ENCODE peak calls at places on chromosome 5, in four cellular contexts. T is neural progenitor cell, A is IMR-90, U is suprapubic skin. J is an unnamed sample.

GRCh38 chr5:150114773-150115408 is 28.5 kb upstream of the CSF1R start:
- DNase-seq in T (peak), A (no peak), U (no peak), J (no peak)

GRCh38 chr5:107524111-107524510 is 146.6 kb downstream of the EFNA5 start:
- DNase-seq in T (no peak), A (no peak), U (no peak), J (peak)

GRCh38 chr5:10331341-10331796 is 22.1 kb upstream of the MARCHF6 start:
- DNase-seq in T (no peak), A (peak), U (no peak), J (no peak)

GRCh38 chr5:14871084-14871572 is 450 bp downstream of the ANKH start:
- DNase-seq in T (peak), A (no peak), U (peak), J (no peak)

GRCh38 chr5:10856646-10857332 is 95.8 kb upstream of the DAP start:
- DNase-seq in T (peak), A (peak), U (no peak), J (peak)

GRCh38 chr5:148849461-148849860 is 23.1 kb downstream of the ADRB2 start:
- DNase-seq in T (no peak), A (no peak), U (no peak), J (no peak)

GRCh38 chr5:73883646-73884045 is 257.6 kb downstream of the ARHGEF28 start:
- DNase-seq in T (no peak), A (no peak), U (no peak), J (no peak)

GRCh38 chr5:35012796-35013195 is 35.0 kb downstream of the AGXT2 start:
- DNase-seq in T (no peak), A (no peak), U (no peak), J (no peak)

DNA sequence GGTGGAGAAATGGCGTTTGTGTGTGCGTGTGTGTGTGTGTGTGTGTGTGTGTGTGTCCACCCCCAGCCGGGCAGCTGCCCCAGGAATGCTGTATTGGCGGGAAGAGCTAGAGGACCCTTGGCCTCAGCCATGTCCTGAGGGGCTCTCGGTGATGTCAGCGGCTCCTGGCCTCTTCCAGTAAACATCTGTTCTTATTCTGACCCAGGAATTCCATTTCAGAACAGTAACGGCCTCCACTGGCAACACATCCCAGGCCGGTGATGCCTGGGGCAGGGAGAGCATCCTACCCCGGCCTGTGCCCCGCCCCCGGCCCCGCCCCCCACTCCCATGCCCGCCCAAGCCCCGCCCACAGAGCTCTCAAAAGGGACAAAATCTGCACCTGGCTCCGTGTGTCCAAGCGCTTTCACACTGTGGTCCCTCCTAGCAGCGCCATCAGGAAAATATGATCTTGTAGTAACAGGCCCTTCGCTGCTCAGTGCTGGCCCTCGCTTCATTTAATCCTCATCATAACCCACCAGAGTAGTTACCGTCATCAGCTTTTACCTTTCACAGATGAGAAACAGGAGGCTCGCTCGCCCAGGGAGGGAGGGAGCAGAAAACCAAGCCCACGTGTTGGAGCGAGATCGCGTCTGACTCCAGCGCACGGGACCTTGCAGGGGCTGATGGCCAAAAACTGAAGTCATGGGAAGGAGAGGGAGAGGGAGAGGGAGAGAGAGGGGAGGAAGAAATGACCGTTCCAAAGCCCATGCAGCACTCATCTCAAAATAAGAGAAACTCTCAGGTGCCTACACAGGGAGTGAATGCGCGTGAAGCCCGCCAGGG is 18.9 kb downstream of the ADAMTS2 start:
- DNase-seq in T (peak), A (peak), U (no peak), J (no peak)
- H3K27ac ChIP-seq in T (no peak), A (no peak), U (peak), J (peak)

GRCh38 chr5:180492226-180492903 is 1.8 kb upstream of the CNOT6 start:
- DNase-seq in T (no peak), A (no peak), U (peak), J (no peak)

GRCh38 chr5:180494060-180494509 is at the start of gene CNOT6:
- DNase-seq in T (peak), A (peak), U (peak), J (peak)

GRCh38 chr5:180495991-180496741 is 2.0 kb downstream of the CNOT6 start:
- DNase-seq in T (no peak), A (no peak), U (peak), J (no peak)

GRCh38 chr5:180494510-180495181 is 467 bp downstream of the CNOT6 start:
- DNase-seq in T (peak), A (no peak), U (peak), J (peak)

DNA sequence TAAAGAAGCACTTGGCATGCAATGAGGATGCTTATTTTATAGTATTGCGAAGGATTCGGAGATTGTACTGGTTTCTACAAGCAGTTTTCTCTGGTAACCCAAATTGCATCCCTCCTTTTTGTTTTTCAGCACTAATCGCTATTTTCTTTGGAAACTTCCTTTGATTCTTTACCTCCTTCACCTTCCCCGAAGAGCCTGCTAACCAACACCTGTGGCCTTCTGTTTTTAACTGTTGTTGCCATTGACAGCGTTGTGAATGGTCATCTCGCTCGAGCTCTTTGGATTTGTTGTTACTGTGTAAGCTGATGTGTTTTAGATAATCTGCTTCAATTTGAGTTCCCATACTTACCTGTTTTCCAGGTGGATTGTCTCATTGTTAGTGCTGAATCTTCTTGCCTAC is 1.1 kb downstream of the CNOT6 start:
- DNase-seq in T (peak), A (no peak), U (no peak), J (no peak)
- H3K27ac ChIP-seq in T (peak), A (peak), U (peak), J (no peak)

GRCh38 chr5:179763215-179763945 is 30.4 kb upstream of the LTC4S start:
- DNase-seq in T (peak), A (peak), U (no peak), J (peak)
- H3K27ac ChIP-seq in T (peak), A (peak), U (peak), J (peak)

GRCh38 chr5:177474845-177475562 is 1.6 kb upstream of the DBN1 start:
- DNase-seq in T (no peak), A (no peak), U (no peak), J (no peak)
- H3K27ac ChIP-seq in T (no peak), A (no peak), U (no peak), J (no peak)

GRCh38 chr5:124746916-124747769 is 704 bp upstream of the ZNF608 start:
- DNase-seq in T (peak), A (peak), U (peak), J (peak)
- H3K27ac ChIP-seq in T (peak), A (peak), U (peak), J (peak)

DNA sequence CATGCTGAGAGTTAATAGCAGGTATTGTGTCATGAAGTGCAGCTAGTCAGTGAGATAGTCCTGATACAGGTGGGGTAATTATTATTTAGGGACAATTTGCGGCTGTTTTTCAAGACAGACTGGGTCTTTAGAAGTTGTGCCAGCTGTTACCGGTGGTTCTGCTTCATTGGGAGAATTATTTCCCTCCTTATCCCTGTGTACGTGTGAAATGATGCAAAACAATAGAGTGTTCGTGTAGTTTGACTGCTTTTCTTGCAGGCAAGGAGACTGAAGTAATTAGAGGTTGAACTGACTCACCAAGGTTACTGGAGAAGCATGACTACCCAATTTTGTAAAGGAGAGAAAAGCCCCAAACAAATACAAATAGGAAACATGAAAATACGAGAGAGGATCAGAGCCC is 101.7 kb downstream of the ARRDC3 start:
- DNase-seq in T (no peak), A (peak), U (no peak), J (peak)
- H3K27ac ChIP-seq in T (no peak), A (peak), U (peak), J (no peak)

GRCh38 chr5:6432206-6432605 is 16.5 kb upstream of the UBE2QL1 start:
- DNase-seq in T (no peak), A (no peak), U (no peak), J (no peak)

GRCh38 chr5:6427689-6428088 is 21.0 kb upstream of the UBE2QL1 start:
- DNase-seq in T (no peak), A (no peak), U (no peak), J (peak)

GRCh38 chr5:6434737-6435136 is 13.9 kb upstream of the UBE2QL1 start:
- DNase-seq in T (no peak), A (no peak), U (no peak), J (peak)

GRCh38 chr5:6430418-6431028 is 18.1 kb upstream of the UBE2QL1 start:
- DNase-seq in T (no peak), A (no peak), U (no peak), J (no peak)

DNA sequence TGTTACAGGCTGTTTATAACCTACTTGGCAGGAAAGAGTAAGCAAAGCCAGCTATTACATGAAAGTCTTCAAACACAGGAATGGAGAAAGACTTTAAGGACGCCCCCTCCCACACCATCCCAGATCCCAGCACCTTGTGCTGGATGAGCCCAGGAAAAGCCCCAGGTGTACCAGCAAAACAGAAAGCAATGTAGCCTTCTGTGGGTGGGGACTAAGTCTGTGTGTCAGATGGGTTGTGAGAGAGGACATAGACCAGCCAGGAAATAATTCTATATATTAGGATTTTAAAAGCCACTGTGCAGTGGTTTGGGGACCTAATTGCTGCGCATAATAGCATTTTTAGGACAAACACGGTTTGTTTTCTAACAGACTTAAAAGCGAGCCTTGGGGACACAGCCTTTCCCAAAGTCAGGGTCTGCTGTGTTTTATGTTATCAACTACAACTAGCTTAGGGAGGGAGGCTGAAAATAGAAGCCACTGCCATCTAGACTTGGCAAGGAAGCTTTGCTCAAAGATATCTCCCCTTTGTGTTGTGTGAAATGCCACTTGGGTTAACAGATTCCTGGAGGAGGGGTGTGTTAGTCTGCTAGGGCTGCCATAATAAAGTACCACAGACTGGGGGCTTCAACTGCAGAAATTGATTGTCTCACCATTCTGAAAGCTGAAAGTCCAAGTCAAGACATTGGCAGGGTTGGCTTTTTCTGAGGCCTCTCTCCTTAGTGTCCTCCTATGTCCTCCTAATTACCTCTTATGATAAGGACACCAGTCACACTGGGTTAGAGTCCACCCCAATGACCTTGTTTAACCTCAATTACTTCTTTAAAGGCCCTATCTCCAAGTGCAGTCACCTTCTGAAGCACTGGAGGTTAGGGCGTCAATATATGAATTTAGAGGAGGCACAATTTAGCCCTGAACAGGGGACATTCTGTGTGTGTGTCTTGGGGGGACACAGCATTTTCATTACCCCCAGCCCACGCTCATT is 17.2 kb upstream of the UBE2QL1 start:
- DNase-seq in T (no peak), A (no peak), U (no peak), J (no peak)
- H3K27ac ChIP-seq in T (no peak), A (no peak), U (no peak), J (no peak)

DNA sequence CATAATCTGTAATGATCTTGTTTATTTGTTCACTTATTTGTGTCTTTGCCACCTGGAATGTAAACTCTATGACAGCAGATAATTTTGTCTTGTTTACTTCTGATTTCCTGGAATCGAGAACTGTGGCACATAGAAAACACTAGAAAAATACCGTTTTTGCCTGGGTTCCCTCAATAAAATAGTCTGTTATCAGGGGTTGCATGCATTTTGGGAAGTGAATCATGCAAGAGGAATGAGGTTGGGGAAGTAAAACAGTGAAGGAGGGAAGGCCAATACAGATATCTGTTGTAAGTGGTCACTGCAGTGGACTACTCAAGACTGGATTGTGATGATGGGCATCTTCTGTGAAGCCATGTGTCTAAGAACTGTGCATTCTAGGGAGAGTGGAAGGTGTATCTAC is 45.2 kb upstream of the IL6ST start:
- DNase-seq in T (no peak), A (peak), U (no peak), J (no peak)
- H3K27ac ChIP-seq in T (no peak), A (no peak), U (no peak), J (no peak)

J was measured in trophoblast cell.